ENCODE peak calls at places on chromosomes 12 and 14, in nine cellular contexts. G is lower lobe of right lung; Y is stomach; Z is heart right ventricle; T is cardiac muscle cell; I is ovary; X is CD8-positive, alpha-beta memory T cell; J is esophagus muscularis mucosa; O is colonic mucosa. N is an unnamed sample.

GRCh38 chr14:33475623-33476022 is 475.3 kb downstream of the EGLN3 start:
- DNase-seq in G (no peak), Y (peak), Z (no peak), T (peak), I (no peak), X (no peak), J (no peak), O (peak), N (peak)

GRCh38 chr14:24155100-24155499 is 6.0 kb upstream of the IRF9 start:
- DNase-seq in G (no peak), Y (no peak), Z (no peak), T (no peak), I (no peak), X (no peak), J (no peak), O (no peak), N (no peak)

GRCh38 chr12:12004524-12004923 is 66.2 kb upstream of the BCL2L14 start:
- DNase-seq in G (no peak), Y (no peak), Z (no peak), T (no peak), I (no peak), X (no peak), J (no peak), O (no peak), N (no peak)

GRCh38 chr12:52975820-52976573 is 27.1 kb downstream of the KRT18 start:
- DNase-seq in G (peak), Y (peak), Z (peak), T (peak), I (no peak), X (no peak), J (no peak), O (peak), N (peak)

GRCh38 chr12:104551313-104551931 is 94.7 kb downstream of the CHST11 start:
- DNase-seq in G (no peak), Y (peak), Z (no peak), T (no peak), I (no peak), X (no peak), J (no peak), O (no peak), N (peak)

GRCh38 chr12:65470261-65470660 is 191.8 kb downstream of the MSRB3 start:
- DNase-seq in G (no peak), Y (no peak), Z (no peak), T (peak), I (no peak), X (no peak), J (no peak), O (no peak), N (peak)

GRCh38 chr14:89767861-89768268 is 186.7 kb downstream of the EFCAB11 start:
- DNase-seq in G (no peak), Y (no peak), Z (no peak), T (peak), I (no peak), X (peak), J (no peak), O (peak), N (peak)

GRCh38 chr12:115375188-115375991 is 691.4 kb upstream of the TBX3 start:
- DNase-seq in G (no peak), Y (no peak), Z (no peak), T (peak), I (no peak), X (no peak), J (peak), O (no peak), N (no peak)

GRCh38 chr12:86837246-86837645 is 581.1 kb upstream of the MGAT4C start:
- DNase-seq in G (no peak), Y (no peak), Z (no peak), T (no peak), I (no peak), X (no peak), J (no peak), O (no peak), N (no peak)

GRCh38 chr12:111453071-111453989 is 47.6 kb downstream of the SH2B3 start:
- DNase-seq in G (no peak), Y (peak), Z (no peak), T (no peak), I (peak), X (no peak), J (peak), O (peak), N (no peak)

GRCh38 chr12:21941522-21942376 is 523 bp upstream of the ABCC9 start:
- DNase-seq in G (peak), Y (no peak), Z (peak), T (peak), I (peak), X (no peak), J (no peak), O (peak), N (peak)

GRCh38 chr12:54138219-54138618 is 50.6 kb downstream of the SMUG1 start:
- DNase-seq in G (no peak), Y (no peak), Z (no peak), T (no peak), I (no peak), X (no peak), J (no peak), O (no peak), N (no peak)

GRCh38 chr12:49295087-49296001 is at the start of gene PRPH:
- DNase-seq in G (no peak), Y (no peak), Z (peak), T (no peak), I (peak), X (no peak), J (no peak), O (no peak), N (no peak)

GRCh38 chr12:117063162-117063911 is 35.9 kb downstream of the TESC start:
- DNase-seq in G (no peak), Y (no peak), Z (no peak), T (no peak), I (no peak), X (peak), J (no peak), O (peak), N (no peak)

GRCh38 chr12:65501093-65501621 is 222.7 kb downstream of the MSRB3 start:
- DNase-seq in G (peak), Y (no peak), Z (peak), T (peak), I (peak), X (no peak), J (peak), O (no peak), N (no peak)

GRCh38 chr12:94795520-94795919 is 145.2 kb upstream of the TMCC3 start:
- DNase-seq in G (no peak), Y (no peak), Z (no peak), T (peak), I (no peak), X (no peak), J (no peak), O (no peak), N (peak)

GRCh38 chr12:59595097-59595496 is 732 bp upstream of the SLC16A7 start:
- DNase-seq in G (no peak), Y (no peak), Z (no peak), T (no peak), I (no peak), X (no peak), J (no peak), O (no peak), N (no peak)

GRCh38 chr12:59596232-59597143 is 659 bp downstream of the SLC16A7 start:
- DNase-seq in G (peak), Y (peak), Z (peak), T (peak), I (peak), X (peak), J (peak), O (peak), N (peak)

GRCh38 chr12:59600174-59600573 is 4.3 kb downstream of the SLC16A7 start:
- DNase-seq in G (no peak), Y (no peak), Z (no peak), T (peak), I (no peak), X (no peak), J (no peak), O (no peak), N (no peak)

DNA sequence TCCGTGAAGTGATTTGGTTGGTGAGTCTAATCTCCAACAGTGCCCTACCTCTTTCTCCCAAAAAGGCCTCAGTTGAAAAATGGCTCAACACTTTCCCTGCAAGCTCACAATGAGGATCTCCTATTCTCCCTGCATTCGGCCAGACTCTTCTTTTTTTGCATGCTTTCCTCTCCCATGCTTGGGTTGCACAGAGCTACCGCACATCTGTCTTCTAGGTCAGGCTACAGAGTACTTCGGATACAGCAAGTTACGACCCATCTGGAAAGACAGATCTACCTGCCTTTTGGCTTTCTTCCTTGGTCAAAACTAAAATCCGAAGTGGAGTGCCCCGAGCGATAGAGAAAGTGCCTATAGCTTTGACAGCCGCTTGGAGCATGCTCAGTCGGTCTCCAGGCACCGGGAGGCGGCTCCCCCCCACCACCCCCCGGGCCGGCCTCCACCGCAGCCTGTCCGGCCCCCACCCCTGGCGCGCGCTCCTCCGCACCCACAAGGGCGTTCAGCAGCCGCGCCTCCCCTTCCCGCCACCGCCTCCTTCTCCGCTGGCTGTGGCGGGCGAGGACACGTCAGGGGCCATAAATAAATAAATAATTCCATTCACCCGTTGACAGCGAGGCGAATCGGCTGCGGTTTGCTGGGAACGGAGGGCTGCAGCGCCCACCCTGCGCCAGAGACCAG is at the start of gene SLC16A7:
- DNase-seq in G (peak), Y (peak), Z (peak), T (peak), I (peak), X (peak), J (peak), O (peak), N (peak)
- H3K27ac ChIP-seq in G (peak), Y (peak), Z (peak), T (peak), I (peak), X (peak), J (peak), O (peak), N (peak)

GRCh38 chr14:44113769-44114730 is 393.0 kb downstream of the FSCB start:
- DNase-seq in G (no peak), Y (no peak), Z (no peak), T (no peak), I (no peak), X (no peak), J (no peak), O (no peak), N (no peak)

GRCh38 chr14:44107156-44107555 is 399.9 kb downstream of the FSCB start:
- DNase-seq in G (no peak), Y (no peak), Z (no peak), T (peak), I (no peak), X (no peak), J (no peak), O (no peak), N (no peak)

GRCh38 chr14:44112774-44113460 is 394.2 kb downstream of the FSCB start:
- DNase-seq in G (no peak), Y (no peak), Z (no peak), T (peak), I (no peak), X (no peak), J (no peak), O (no peak), N (no peak)

GRCh38 chr14:44109041-44109440 is 398.0 kb downstream of the FSCB start:
- DNase-seq in G (no peak), Y (no peak), Z (no peak), T (peak), I (no peak), X (no peak), J (no peak), O (no peak), N (no peak)

GRCh38 chr14:44108601-44109000 is 398.5 kb downstream of the FSCB start:
- DNase-seq in G (no peak), Y (no peak), Z (no peak), T (no peak), I (no peak), X (no peak), J (no peak), O (no peak), N (no peak)
- H3K27ac ChIP-seq in G (no peak), Y (no peak), Z (no peak), T (no peak), I (no peak), X (no peak), J (no peak), O (no peak), N (no peak)

GRCh38 chr12:119751961-119752360 is 84.0 kb downstream of the PRKAB1 start:
- DNase-seq in G (no peak), Y (no peak), Z (no peak), T (no peak), I (no peak), X (no peak), J (no peak), O (no peak), N (no peak)

GRCh38 chr12:119744900-119745606 is 77.1 kb downstream of the PRKAB1 start:
- DNase-seq in G (no peak), Y (no peak), Z (no peak), T (no peak), I (no peak), X (no peak), J (no peak), O (no peak), N (no peak)

GRCh38 chr12:119748512-119748911 is 80.6 kb downstream of the PRKAB1 start:
- DNase-seq in G (no peak), Y (no peak), Z (no peak), T (no peak), I (no peak), X (no peak), J (no peak), O (no peak), N (no peak)

GRCh38 chr12:119746169-119746568 is 78.2 kb downstream of the PRKAB1 start:
- DNase-seq in G (no peak), Y (no peak), Z (no peak), T (no peak), I (no peak), X (no peak), J (no peak), O (no peak), N (no peak)

GRCh38 chr12:119749666-119750065 is 81.7 kb downstream of the PRKAB1 start:
- DNase-seq in G (no peak), Y (no peak), Z (no peak), T (peak), I (no peak), X (no peak), J (no peak), O (no peak), N (peak)
- H3K27ac ChIP-seq in G (no peak), Y (no peak), Z (no peak), T (no peak), I (no peak), X (no peak), J (no peak), O (no peak), N (no peak)

GRCh38 chr12:70277973-70278372 is 34.7 kb downstream of the CNOT2 start:
- DNase-seq in G (no peak), Y (no peak), Z (no peak), T (no peak), I (no peak), X (no peak), J (no peak), O (no peak), N (no peak)
- H3K27ac ChIP-seq in G (no peak), Y (no peak), Z (no peak), T (no peak), I (no peak), X (no peak), J (no peak), O (no peak), N (no peak)

DNA sequence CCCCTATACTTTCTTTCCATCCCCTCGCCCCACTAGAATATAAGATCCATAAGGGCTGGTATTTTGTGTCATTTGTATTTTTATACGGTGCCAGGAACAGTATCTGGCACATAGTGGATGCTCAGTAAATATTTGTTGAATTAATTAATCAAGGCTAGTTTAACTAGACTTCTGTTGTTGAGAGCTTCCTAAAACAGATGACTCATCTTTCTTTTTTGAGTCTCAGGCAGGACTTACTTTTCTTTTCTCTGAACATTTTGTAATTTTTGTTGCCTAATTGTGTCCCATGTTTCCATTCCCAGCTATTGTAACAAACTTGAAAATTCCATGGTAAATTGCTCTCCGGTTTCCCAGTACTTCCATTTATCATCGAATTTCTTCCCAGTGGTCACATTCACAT is 16.7 kb downstream of the STK38L start:
- DNase-seq in G (no peak), Y (no peak), Z (no peak), T (peak), I (no peak), X (no peak), J (no peak), O (no peak), N (no peak)
- H3K27ac ChIP-seq in G (no peak), Y (peak), Z (no peak), T (no peak), I (no peak), X (no peak), J (peak), O (peak), N (no peak)

GRCh38 chr14:52258783-52259182 is 8.7 kb upstream of the PTGDR start:
- DNase-seq in G (no peak), Y (no peak), Z (no peak), T (no peak), I (no peak), X (no peak), J (no peak), O (no peak), N (no peak)
- H3K27ac ChIP-seq in G (no peak), Y (no peak), Z (no peak), T (no peak), I (no peak), X (no peak), J (no peak), O (no peak), N (no peak)

N was measured in A673.